ENCODE peak calls at places on chromosome 2, in five cellular contexts. One of them, this sample, is unnamed.
A peak's percentile ranks its signal among the peaks of the same experiment; 100 is the strongest.

GRCh38 chr2:208040199-208041171 is 15.2 kb upstream of the PLEKHM3 start:
- DNase-seq in stimulated activated CD4-positive, alpha-beta T cell treated with anti-CD3 and anti-CD28 coated beads, Interleukin-15, amount 100 ng/mL, for 1 hour: peak; percentile 45
- DNase-seq in activated T-cell treated with anti-CD3 and anti-CD28 coated beads for 24 hours: peak; percentile 69
- DNase-seq in neuronal stem cell: peak; percentile 67
- DNase-seq in NCI-H1694: peak; percentile 65
- DNase-seq in this sample: peak; percentile 63

GRCh38 chr2:75481041-75481836 is 79.5 kb downstream of the EVA1A start:
- DNase-seq in stimulated activated CD4-positive, alpha-beta T cell treated with anti-CD3 and anti-CD28 coated beads, Interleukin-15, amount 100 ng/mL, for 1 hour: no peak
- DNase-seq in activated T-cell treated with anti-CD3 and anti-CD28 coated beads for 24 hours: no peak
- DNase-seq in neuronal stem cell: no peak
- DNase-seq in NCI-H1694: peak; percentile 9
- DNase-seq in this sample: no peak

GRCh38 chr2:160257015-160257741 is 57.1 kb upstream of the ITGB6 start:
- DNase-seq in stimulated activated CD4-positive, alpha-beta T cell treated with anti-CD3 and anti-CD28 coated beads, Interleukin-15, amount 100 ng/mL, for 1 hour: no peak
- DNase-seq in activated T-cell treated with anti-CD3 and anti-CD28 coated beads for 24 hours: no peak
- DNase-seq in neuronal stem cell: no peak
- DNase-seq in NCI-H1694: no peak
- DNase-seq in this sample: no peak

GRCh38 chr2:191178806-191179514 is 28.2 kb upstream of the STAT4 start:
- DNase-seq in stimulated activated CD4-positive, alpha-beta T cell treated with anti-CD3 and anti-CD28 coated beads, Interleukin-15, amount 100 ng/mL, for 1 hour: no peak
- DNase-seq in activated T-cell treated with anti-CD3 and anti-CD28 coated beads for 24 hours: no peak
- DNase-seq in neuronal stem cell: no peak
- DNase-seq in NCI-H1694: no peak
- DNase-seq in this sample: no peak

GRCh38 chr2:122516775-122517174 is 761.3 kb downstream of the TSN start:
- DNase-seq in stimulated activated CD4-positive, alpha-beta T cell treated with anti-CD3 and anti-CD28 coated beads, Interleukin-15, amount 100 ng/mL, for 1 hour: no peak
- DNase-seq in activated T-cell treated with anti-CD3 and anti-CD28 coated beads for 24 hours: no peak
- DNase-seq in neuronal stem cell: no peak
- DNase-seq in NCI-H1694: no peak
- DNase-seq in this sample: no peak

GRCh38 chr2:205580591-205580990 is 101.7 kb upstream of the NRP2 start:
- DNase-seq in stimulated activated CD4-positive, alpha-beta T cell treated with anti-CD3 and anti-CD28 coated beads, Interleukin-15, amount 100 ng/mL, for 1 hour: no peak
- DNase-seq in activated T-cell treated with anti-CD3 and anti-CD28 coated beads for 24 hours: no peak
- DNase-seq in neuronal stem cell: no peak
- DNase-seq in NCI-H1694: no peak
- DNase-seq in this sample: no peak

GRCh38 chr2:223113161-223113560 is 61.2 kb downstream of the KCNE4 start:
- DNase-seq in stimulated activated CD4-positive, alpha-beta T cell treated with anti-CD3 and anti-CD28 coated beads, Interleukin-15, amount 100 ng/mL, for 1 hour: no peak
- DNase-seq in activated T-cell treated with anti-CD3 and anti-CD28 coated beads for 24 hours: no peak
- DNase-seq in neuronal stem cell: no peak
- DNase-seq in NCI-H1694: no peak
- DNase-seq in this sample: no peak

GRCh38 chr2:37771600-37772088 is 100.2 kb upstream of the CDC42EP3 start:
- DNase-seq in stimulated activated CD4-positive, alpha-beta T cell treated with anti-CD3 and anti-CD28 coated beads, Interleukin-15, amount 100 ng/mL, for 1 hour: no peak
- DNase-seq in activated T-cell treated with anti-CD3 and anti-CD28 coated beads for 24 hours: no peak
- DNase-seq in neuronal stem cell: no peak
- DNase-seq in NCI-H1694: no peak
- DNase-seq in this sample: no peak

GRCh38 chr2:241140445-241140840 is 8.8 kb downstream of the PASK start:
- DNase-seq in stimulated activated CD4-positive, alpha-beta T cell treated with anti-CD3 and anti-CD28 coated beads, Interleukin-15, amount 100 ng/mL, for 1 hour: no peak
- DNase-seq in activated T-cell treated with anti-CD3 and anti-CD28 coated beads for 24 hours: no peak
- DNase-seq in neuronal stem cell: no peak
- DNase-seq in NCI-H1694: no peak
- DNase-seq in this sample: no peak

GRCh38 chr2:117481608-117482007 is 332.9 kb upstream of the DDX18 start:
- DNase-seq in stimulated activated CD4-positive, alpha-beta T cell treated with anti-CD3 and anti-CD28 coated beads, Interleukin-15, amount 100 ng/mL, for 1 hour: no peak
- DNase-seq in activated T-cell treated with anti-CD3 and anti-CD28 coated beads for 24 hours: no peak
- DNase-seq in neuronal stem cell: no peak
- DNase-seq in NCI-H1694: no peak
- DNase-seq in this sample: no peak

GRCh38 chr2:143282684-143283083 is 153.5 kb downstream of the ARHGAP15 start:
- DNase-seq in stimulated activated CD4-positive, alpha-beta T cell treated with anti-CD3 and anti-CD28 coated beads, Interleukin-15, amount 100 ng/mL, for 1 hour: no peak
- DNase-seq in activated T-cell treated with anti-CD3 and anti-CD28 coated beads for 24 hours: no peak
- DNase-seq in neuronal stem cell: no peak
- DNase-seq in NCI-H1694: no peak
- DNase-seq in this sample: peak; percentile 27

GRCh38 chr2:186540971-186541370 is 48.9 kb upstream of the ITGAV start:
- DNase-seq in stimulated activated CD4-positive, alpha-beta T cell treated with anti-CD3 and anti-CD28 coated beads, Interleukin-15, amount 100 ng/mL, for 1 hour: no peak
- DNase-seq in activated T-cell treated with anti-CD3 and anti-CD28 coated beads for 24 hours: no peak
- DNase-seq in neuronal stem cell: no peak
- DNase-seq in NCI-H1694: no peak
- DNase-seq in this sample: no peak

GRCh38 chr2:170218456-170218855 is 40.5 kb downstream of the MYO3B start:
- DNase-seq in stimulated activated CD4-positive, alpha-beta T cell treated with anti-CD3 and anti-CD28 coated beads, Interleukin-15, amount 100 ng/mL, for 1 hour: no peak
- DNase-seq in activated T-cell treated with anti-CD3 and anti-CD28 coated beads for 24 hours: no peak
- DNase-seq in neuronal stem cell: no peak
- DNase-seq in NCI-H1694: peak; percentile 77
- DNase-seq in this sample: no peak

GRCh38 chr2:212484563-212485080 is 54.0 kb downstream of the ERBB4 start:
- DNase-seq in stimulated activated CD4-positive, alpha-beta T cell treated with anti-CD3 and anti-CD28 coated beads, Interleukin-15, amount 100 ng/mL, for 1 hour: no peak
- DNase-seq in activated T-cell treated with anti-CD3 and anti-CD28 coated beads for 24 hours: no peak
- DNase-seq in neuronal stem cell: no peak
- DNase-seq in NCI-H1694: no peak
- DNase-seq in this sample: no peak

GRCh38 chr2:215664847-215665525 is 229.1 kb upstream of the FN1 start:
- DNase-seq in stimulated activated CD4-positive, alpha-beta T cell treated with anti-CD3 and anti-CD28 coated beads, Interleukin-15, amount 100 ng/mL, for 1 hour: no peak
- DNase-seq in activated T-cell treated with anti-CD3 and anti-CD28 coated beads for 24 hours: no peak
- DNase-seq in neuronal stem cell: no peak
- DNase-seq in NCI-H1694: no peak
- DNase-seq in this sample: no peak

GRCh38 chr2:240747256-240747655 is 55.6 kb downstream of the AQP12A start:
- DNase-seq in stimulated activated CD4-positive, alpha-beta T cell treated with anti-CD3 and anti-CD28 coated beads, Interleukin-15, amount 100 ng/mL, for 1 hour: no peak
- DNase-seq in activated T-cell treated with anti-CD3 and anti-CD28 coated beads for 24 hours: no peak
- DNase-seq in neuronal stem cell: no peak
- DNase-seq in NCI-H1694: no peak
- DNase-seq in this sample: no peak

GRCh38 chr2:79715328-79715727 is 202.5 kb downstream of the CTNNA2 start:
- DNase-seq in stimulated activated CD4-positive, alpha-beta T cell treated with anti-CD3 and anti-CD28 coated beads, Interleukin-15, amount 100 ng/mL, for 1 hour: no peak
- DNase-seq in activated T-cell treated with anti-CD3 and anti-CD28 coated beads for 24 hours: no peak
- DNase-seq in neuronal stem cell: no peak
- DNase-seq in NCI-H1694: no peak
- DNase-seq in this sample: no peak

GRCh38 chr2:85673736-85674375 is 5.9 kb upstream of the SFTPB start:
- DNase-seq in stimulated activated CD4-positive, alpha-beta T cell treated with anti-CD3 and anti-CD28 coated beads, Interleukin-15, amount 100 ng/mL, for 1 hour: no peak
- DNase-seq in activated T-cell treated with anti-CD3 and anti-CD28 coated beads for 24 hours: no peak
- DNase-seq in neuronal stem cell: no peak
- DNase-seq in NCI-H1694: no peak
- DNase-seq in this sample: no peak

GRCh38 chr2:74003494-74004211 is 18.9 kb downstream of the TET3 start:
- DNase-seq in stimulated activated CD4-positive, alpha-beta T cell treated with anti-CD3 and anti-CD28 coated beads, Interleukin-15, amount 100 ng/mL, for 1 hour: no peak
- DNase-seq in activated T-cell treated with anti-CD3 and anti-CD28 coated beads for 24 hours: no peak
- DNase-seq in neuronal stem cell: no peak
- DNase-seq in NCI-H1694: no peak
- DNase-seq in this sample: no peak

GRCh38 chr2:56448999-56449431 is 265.2 kb downstream of the CCDC85A start:
- DNase-seq in stimulated activated CD4-positive, alpha-beta T cell treated with anti-CD3 and anti-CD28 coated beads, Interleukin-15, amount 100 ng/mL, for 1 hour: no peak
- DNase-seq in activated T-cell treated with anti-CD3 and anti-CD28 coated beads for 24 hours: no peak
- DNase-seq in neuronal stem cell: peak; percentile 21
- DNase-seq in NCI-H1694: no peak
- DNase-seq in this sample: no peak

GRCh38 chr2:11433875-11434274 is 32.1 kb downstream of the E2F6 start:
- DNase-seq in stimulated activated CD4-positive, alpha-beta T cell treated with anti-CD3 and anti-CD28 coated beads, Interleukin-15, amount 100 ng/mL, for 1 hour: no peak
- DNase-seq in activated T-cell treated with anti-CD3 and anti-CD28 coated beads for 24 hours: no peak
- DNase-seq in neuronal stem cell: no peak
- DNase-seq in NCI-H1694: no peak
- DNase-seq in this sample: no peak

GRCh38 chr2:86661333-86661732 is 37.7 kb upstream of the RNF103 start:
- DNase-seq in stimulated activated CD4-positive, alpha-beta T cell treated with anti-CD3 and anti-CD28 coated beads, Interleukin-15, amount 100 ng/mL, for 1 hour: no peak
- DNase-seq in activated T-cell treated with anti-CD3 and anti-CD28 coated beads for 24 hours: no peak
- DNase-seq in neuronal stem cell: no peak
- DNase-seq in NCI-H1694: no peak
- DNase-seq in this sample: no peak